ENCODE peak calls at places on chromosomes 12 and 14, in nine cellular contexts. E, B, C, N, J, U, V, O and L are unnamed samples.
A peak's percentile ranks its signal among the peaks of the same experiment; 100 is the strongest.

GRCh38 chr14:104107611-104108569 is 22.4 kb downstream of the ASPG start:
- DNase-seq in E (peak; percentile 20), B (no peak), C (no peak), N (no peak), J (no peak), U (no peak), V (no peak), O (no peak), L (no peak)

GRCh38 chr12:121110211-121110940 is 22.3 kb upstream of the P2RX7 start:
- DNase-seq in E (peak; percentile 81), B (peak; percentile 71), C (peak; percentile 60), N (peak; percentile 88), J (peak; percentile 34), U (peak; percentile 63), V (peak; percentile 63), O (peak; percentile 66), L (peak; percentile 77)

GRCh38 chr14:77593501-77593911 is 22.9 kb downstream of the SPTLC2 start:
- DNase-seq in E (peak; percentile 34), B (no peak), C (peak; percentile 39), N (peak; percentile 63), J (no peak), U (no peak), V (no peak), O (no peak), L (no peak)

GRCh38 chr12:132188451-132189298 is 44.4 kb downstream of the NOC4L start:
- DNase-seq in E (no peak), B (no peak), C (no peak), N (no peak), J (no peak), U (no peak), V (peak; percentile 34), O (no peak), L (no peak)

GRCh38 chr12:108798551-108799221 is 58.7 kb downstream of the SSH1 start:
- DNase-seq in E (peak; percentile 87), B (no peak), C (no peak), N (peak; percentile 68), J (no peak), U (no peak), V (no peak), O (no peak), L (peak; percentile 67)

GRCh38 chr12:80745851-80746250 is 29.1 kb downstream of the MYF5 start:
- DNase-seq in E (peak; percentile 4), B (no peak), C (no peak), N (no peak), J (no peak), U (no peak), V (no peak), O (no peak), L (no peak)

GRCh38 chr12:124278389-124279101 is 16.3 kb upstream of the RFLNA start:
- DNase-seq in E (no peak), B (peak; percentile 56), C (no peak), N (peak; percentile 72), J (no peak), U (no peak), V (no peak), O (no peak), L (peak; percentile 45)

GRCh38 chr12:6548556-6549378 is 7.1 kb downstream of the IFFO1 start:
- DNase-seq in E (peak; percentile 97), B (no peak), C (peak; percentile 59), N (no peak), J (no peak), U (no peak), V (no peak), O (no peak), L (no peak)

GRCh38 chr12:121513464-121514183 is 67.2 kb downstream of the KDM2B start:
- DNase-seq in E (no peak), B (no peak), C (peak; percentile 31), N (no peak), J (no peak), U (no peak), V (no peak), O (no peak), L (no peak)

GRCh38 chr12:76685246-76685678 is 78.7 kb upstream of the ZDHHC17 start:
- DNase-seq in E (peak; percentile 56), B (no peak), C (peak; percentile 47), N (peak; percentile 44), J (no peak), U (peak; percentile 18), V (peak; percentile 38), O (no peak), L (peak; percentile 40)